ENCODE peak calls at places on chromosomes 1 and 21, in five cellular contexts. S is T-cell, B is tibial artery, M is cardiac fibroblast, W is NCI-H1092 treated with DMSO at 0.1 percent for 48 hours. Y is an unnamed sample.

GRCh38 chr1:196178083-196178635 is 430.1 kb downstream of the KCNT2 start:
- DNase-seq in S (no peak), B (no peak), M (no peak), W (no peak), Y (no peak)

GRCh38 chr1:21871943-21872342 is 59.9 kb downstream of the LDLRAD2 start:
- DNase-seq in S (no peak), B (no peak), M (no peak), W (no peak), Y (no peak)

GRCh38 chr1:94553323-94553730 is 11.8 kb upstream of the F3 start:
- DNase-seq in S (no peak), B (no peak), M (no peak), W (no peak), Y (no peak)

GRCh38 chr1:33821291-33821690 is 42.6 kb upstream of the HMGB4 start:
- DNase-seq in S (no peak), B (no peak), M (no peak), W (no peak), Y (no peak)

GRCh38 chr1:116697892-116698595 is 30.5 kb upstream of the IGSF3 start:
- DNase-seq in S (no peak), B (no peak), M (peak), W (no peak), Y (no peak)

GRCh38 chr1:55286851-55287602 is 71.9 kb upstream of the USP24 start:
- DNase-seq in S (no peak), B (no peak), M (peak), W (no peak), Y (no peak)

GRCh38 chr21:29306920-29307319 is 8.2 kb downstream of the BACH1 start:
- DNase-seq in S (no peak), B (no peak), M (no peak), W (no peak), Y (no peak)

GRCh38 chr1:243956448-243956847 is 94.6 kb upstream of the ZBTB18 start:
- DNase-seq in S (no peak), B (no peak), M (no peak), W (no peak), Y (no peak)

Y was measured in GM10248.